ENCODE peak calls at places on chromosome 14, in eight cellular contexts. F, Q, N, O, U, I, A and Z are unnamed samples.

GRCh38 chr14:61418749-61419148 is 97.4 kb downstream of the PRKCH start:
- DNase-seq in F (no peak), Q (no peak), N (no peak), O (no peak), U (peak), I (no peak), A (no peak), Z (no peak)

GRCh38 chr14:62244221-62244620 is 482.0 kb downstream of the SNAPC1 start:
- DNase-seq in F (no peak), Q (no peak), N (no peak), O (no peak), U (no peak), I (no peak), A (no peak), Z (no peak)

GRCh38 chr14:64628940-64629403 is 75.3 kb upstream of the PLEKHG3 start:
- DNase-seq in F (no peak), Q (no peak), N (peak), O (peak), U (peak), I (no peak), A (peak), Z (peak)

GRCh38 chr14:24605435-24606190 is 3.9 kb downstream of the GZMH start:
- DNase-seq in F (peak), Q (peak), N (no peak), O (peak), U (no peak), I (peak), A (no peak), Z (no peak)

GRCh38 chr14:59407246-59407615 is 57.9 kb downstream of the GPR135 start:
- DNase-seq in F (no peak), Q (no peak), N (peak), O (peak), U (no peak), I (no peak), A (no peak), Z (peak)

GRCh38 chr14:90381999-90382451 is 14.8 kb upstream of the CALM1 start:
- DNase-seq in F (no peak), Q (no peak), N (no peak), O (no peak), U (no peak), I (no peak), A (no peak), Z (peak)

GRCh38 chr14:101791919-101792572 is 30.5 kb downstream of the PPP2R5C start:
- DNase-seq in F (peak), Q (peak), N (peak), O (peak), U (peak), I (no peak), A (no peak), Z (no peak)

GRCh38 chr14:24861083-24861630 is 188.8 kb downstream of the STXBP6 start:
- DNase-seq in F (no peak), Q (no peak), N (peak), O (peak), U (no peak), I (no peak), A (no peak), Z (peak)

GRCh38 chr14:21300892-21301291 is 21.0 kb downstream of the RPGRIP1 start:
- DNase-seq in F (peak), Q (no peak), N (no peak), O (no peak), U (no peak), I (peak), A (no peak), Z (peak)

GRCh38 chr14:25406818-25407217 is 356.9 kb upstream of the STXBP6 start:
- DNase-seq in F (peak), Q (no peak), N (peak), O (peak), U (peak), I (peak), A (no peak), Z (peak)

GRCh38 chr14:29144598-29144997 is 378.0 kb downstream of the FOXG1 start:
- DNase-seq in F (no peak), Q (no peak), N (peak), O (peak), U (no peak), I (no peak), A (no peak), Z (no peak)

GRCh38 chr14:94545131-94545841 is 16.0 kb upstream of the SERPINA4 start:
- DNase-seq in F (no peak), Q (no peak), N (no peak), O (peak), U (no peak), I (no peak), A (peak), Z (no peak)

GRCh38 chr14:47665337-47666134 is 9.9 kb downstream of the MDGA2 start:
- DNase-seq in F (no peak), Q (no peak), N (no peak), O (no peak), U (no peak), I (no peak), A (no peak), Z (no peak)

GRCh38 chr14:68983210-68983609 is 4.1 kb upstream of the ACTN1 start:
- DNase-seq in F (no peak), Q (no peak), N (no peak), O (no peak), U (no peak), I (no peak), A (no peak), Z (no peak)

GRCh38 chr14:37673439-37673838 is 78.0 kb downstream of the TTC6 start:
- DNase-seq in F (no peak), Q (no peak), N (peak), O (no peak), U (no peak), I (no peak), A (no peak), Z (no peak)

GRCh38 chr14:35352274-35353233 is 52.0 kb downstream of the NFKBIA start:
- DNase-seq in F (no peak), Q (no peak), N (no peak), O (no peak), U (peak), I (no peak), A (no peak), Z (no peak)

GRCh38 chr14:68794856-68795601 is 2.2 kb upstream of the ZFP36L1 start:
- DNase-seq in F (peak), Q (peak), N (peak), O (peak), U (peak), I (peak), A (peak), Z (peak)

GRCh38 chr14:100074431-100075100 is 9.3 kb downstream of the EVL start:
- DNase-seq in F (no peak), Q (no peak), N (no peak), O (no peak), U (no peak), I (no peak), A (no peak), Z (no peak)

GRCh38 chr14:77599894-77600293 is 16.5 kb downstream of the SPTLC2 start:
- DNase-seq in F (peak), Q (no peak), N (no peak), O (no peak), U (no peak), I (no peak), A (no peak), Z (no peak)

GRCh38 chr14:104865069-104865630 is at the start of gene CEP170B:
- DNase-seq in F (peak), Q (peak), N (no peak), O (no peak), U (no peak), I (peak), A (peak), Z (peak)

GRCh38 chr14:67944605-67945004 is 125.0 kb downstream of the RAD51B start:
- DNase-seq in F (peak), Q (no peak), N (peak), O (no peak), U (no peak), I (no peak), A (no peak), Z (no peak)

GRCh38 chr14:23385244-23385643 is 8.4 kb downstream of the CMTM5 start:
- DNase-seq in F (no peak), Q (no peak), N (no peak), O (no peak), U (no peak), I (no peak), A (no peak), Z (no peak)

GRCh38 chr14:92492261-92492660 is 21.3 kb upstream of the RIN3 start:
- DNase-seq in F (no peak), Q (no peak), N (no peak), O (no peak), U (peak), I (no peak), A (no peak), Z (no peak)

GRCh38 chr14:106044949-106045596 is 518.7 kb downstream of the TMEM121 start:
- DNase-seq in F (peak), Q (peak), N (peak), O (peak), U (no peak), I (peak), A (no peak), Z (no peak)

GRCh38 chr14:61277232-61277631 is 3.9 kb downstream of the TMEM30B start:
- DNase-seq in F (no peak), Q (no peak), N (no peak), O (no peak), U (no peak), I (no peak), A (no peak), Z (no peak)

GRCh38 chr14:67241416-67242362 is at the start of gene PALS1:
- DNase-seq in F (peak), Q (peak), N (peak), O (peak), U (peak), I (no peak), A (peak), Z (peak)

GRCh38 chr14:101854366-101854765 is 92.9 kb downstream of the PPP2R5C start:
- DNase-seq in F (no peak), Q (peak), N (no peak), O (no peak), U (no peak), I (no peak), A (no peak), Z (no peak)

GRCh38 chr14:91508105-91508504 is 2.0 kb downstream of the PPP4R3A start:
- DNase-seq in F (no peak), Q (no peak), N (no peak), O (no peak), U (no peak), I (no peak), A (no peak), Z (no peak)

GRCh38 chr14:70425349-70425748 is 8.5 kb upstream of the SYNJ2BP start:
- DNase-seq in F (no peak), Q (no peak), N (no peak), O (no peak), U (no peak), I (no peak), A (no peak), Z (peak)

GRCh38 chr14:106843951-106844483 is 1317.6 kb downstream of the TMEM121 start:
- DNase-seq in F (peak), Q (peak), N (peak), O (peak), U (peak), I (peak), A (no peak), Z (no peak)

GRCh38 chr14:91038439-91038838 is 22.0 kb downstream of the RPS6KA5 start:
- DNase-seq in F (no peak), Q (no peak), N (peak), O (peak), U (no peak), I (no peak), A (no peak), Z (no peak)